ENCODE peak calls at places on chromosomes 7 and 10, in five cellular contexts. One of them, this sample, is unnamed.

GRCh38 chr10:1390200-1390599 is 334.0 kb downstream of the WDR37 start:
- DNase-seq in HepG2: no peak
- DNase-seq in GM12878: no peak
- DNase-seq in K562: no peak
- DNase-seq in H1: no peak
- DNase-seq in this sample: no peak

GRCh38 chr10:101441539-101442455 is 87.8 kb downstream of the BTRC start:
- DNase-seq in HepG2: peak; percentile 73
- DNase-seq in GM12878: no peak
- DNase-seq in K562: peak; percentile 51
- DNase-seq in H1: no peak
- DNase-seq in this sample: peak; percentile 80

GRCh38 chr7:71733108-71733870 is 601.3 kb downstream of the GALNT17 start:
- DNase-seq in HepG2: peak; percentile 52
- DNase-seq in GM12878: no peak
- DNase-seq in K562: peak; percentile 88
- DNase-seq in H1: peak; percentile 87
- DNase-seq in this sample: peak; percentile 3

GRCh38 chr10:48406204-48406603 is 99.7 kb downstream of the MAPK8 start:
- DNase-seq in HepG2: no peak
- DNase-seq in GM12878: no peak
- DNase-seq in K562: peak; percentile 63
- DNase-seq in H1: no peak
- DNase-seq in this sample: peak; percentile 24

GRCh38 chr10:22622242-22622806 is 92.1 kb downstream of the PIP4K2A start:
- DNase-seq in HepG2: no peak
- DNase-seq in GM12878: no peak
- DNase-seq in K562: no peak
- DNase-seq in H1: no peak
- DNase-seq in this sample: no peak

GRCh38 chr10:22340362-22341189 is 4.7 kb upstream of the SPAG6 start:
- DNase-seq in HepG2: peak; percentile 41
- DNase-seq in GM12878: peak; percentile 69
- DNase-seq in K562: peak; percentile 89
- DNase-seq in H1: no peak
- DNase-seq in this sample: peak; percentile 76

GRCh38 chr10:113179270-113179669 is 229.2 kb downstream of the TCF7L2 start:
- DNase-seq in HepG2: no peak
- DNase-seq in GM12878: no peak
- DNase-seq in K562: no peak
- DNase-seq in H1: no peak
- DNase-seq in this sample: no peak

GRCh38 chr10:404341-404740 is 269.1 kb downstream of the ZMYND11 start:
- DNase-seq in HepG2: no peak
- DNase-seq in GM12878: no peak
- DNase-seq in K562: no peak
- DNase-seq in H1: no peak
- DNase-seq in this sample: no peak

GRCh38 chr10:132375116-132375794 is 21.7 kb upstream of the PWWP2B start:
- DNase-seq in HepG2: no peak
- DNase-seq in GM12878: no peak
- DNase-seq in K562: peak; percentile 35
- DNase-seq in H1: no peak
- DNase-seq in this sample: no peak

GRCh38 chr10:97656777-97657176 is 16.3 kb downstream of the PI4K2A start:
- DNase-seq in HepG2: no peak
- DNase-seq in GM12878: no peak
- DNase-seq in K562: no peak
- DNase-seq in H1: no peak
- DNase-seq in this sample: no peak

GRCh38 chr7:66837007-66837406 is 84.0 kb upstream of the TMEM248 start:
- DNase-seq in HepG2: peak; percentile 61
- DNase-seq in GM12878: no peak
- DNase-seq in K562: peak; percentile 37
- DNase-seq in H1: peak; percentile 50
- DNase-seq in this sample: peak; percentile 26

GRCh38 chr10:129627442-129627841 is 160.4 kb downstream of the MGMT start:
- DNase-seq in HepG2: no peak
- DNase-seq in GM12878: no peak
- DNase-seq in K562: no peak
- DNase-seq in H1: no peak
- DNase-seq in this sample: no peak

GRCh38 chr10:60123172-60123571 is 216.8 kb upstream of the CCDC6 start:
- DNase-seq in HepG2: no peak
- DNase-seq in GM12878: no peak
- DNase-seq in K562: no peak
- DNase-seq in H1: no peak
- DNase-seq in this sample: peak; percentile 50

GRCh38 chr7:73844848-73845460 is 2.6 kb upstream of the METTL27 start:
- DNase-seq in HepG2: no peak
- DNase-seq in GM12878: no peak
- DNase-seq in K562: no peak
- DNase-seq in H1: no peak
- DNase-seq in this sample: no peak

GRCh38 chr10:1358860-1359598 is 302.8 kb downstream of the WDR37 start:
- DNase-seq in HepG2: no peak
- DNase-seq in GM12878: no peak
- DNase-seq in K562: no peak
- DNase-seq in H1: no peak
- DNase-seq in this sample: no peak

GRCh38 chr10:93893646-93894515 is at the start of gene SLC35G1:
- DNase-seq in HepG2: peak; percentile 25
- DNase-seq in GM12878: peak; percentile 26
- DNase-seq in K562: peak; percentile 92
- DNase-seq in H1: peak; percentile 49
- DNase-seq in this sample: peak; percentile 38

GRCh38 chr7:84247591-84247990 is 53.0 kb upstream of the SEMA3A start:
- DNase-seq in HepG2: no peak
- DNase-seq in GM12878: no peak
- DNase-seq in K562: no peak
- DNase-seq in H1: no peak
- DNase-seq in this sample: no peak

GRCh38 chr10:110815354-110816004 is 56.2 kb upstream of the PDCD4 start:
- DNase-seq in HepG2: no peak
- DNase-seq in GM12878: peak; percentile 73
- DNase-seq in K562: no peak
- DNase-seq in H1: no peak
- DNase-seq in this sample: no peak

GRCh38 chr10:133151528-133151927 is 8.5 kb upstream of the KNDC1 start:
- DNase-seq in HepG2: no peak
- DNase-seq in GM12878: no peak
- DNase-seq in K562: no peak
- DNase-seq in H1: peak; percentile 78
- DNase-seq in this sample: no peak

GRCh38 chr10:95247200-95247880 is 43.5 kb downstream of the PDLIM1 start:
- DNase-seq in HepG2: peak; percentile 28
- DNase-seq in GM12878: no peak
- DNase-seq in K562: no peak
- DNase-seq in H1: no peak
- DNase-seq in this sample: no peak

GRCh38 chr7:35418716-35419425 is 165.0 kb upstream of the TBX20 start:
- DNase-seq in HepG2: no peak
- DNase-seq in GM12878: no peak
- DNase-seq in K562: no peak
- DNase-seq in H1: no peak
- DNase-seq in this sample: no peak

GRCh38 chr10:11434323-11434722 is 177.1 kb downstream of the USP6NL start:
- DNase-seq in HepG2: peak; percentile 16
- DNase-seq in GM12878: no peak
- DNase-seq in K562: peak; percentile 60
- DNase-seq in H1: no peak
- DNase-seq in this sample: no peak

GRCh38 chr10:69573056-69573806 is at the start of gene NEUROG3:
- DNase-seq in HepG2: no peak
- DNase-seq in GM12878: peak; percentile 19
- DNase-seq in K562: peak; percentile 27
- DNase-seq in H1: no peak
- DNase-seq in this sample: no peak

GRCh38 chr7:135938086-135938485 is 39.1 kb downstream of the MTPN start:
- DNase-seq in HepG2: no peak
- DNase-seq in GM12878: no peak
- DNase-seq in K562: peak; percentile 38
- DNase-seq in H1: no peak
- DNase-seq in this sample: no peak

GRCh38 chr10:131785121-131785460 is 115.7 kb upstream of the PPP2R2D start:
- DNase-seq in HepG2: no peak
- DNase-seq in GM12878: no peak
- DNase-seq in K562: no peak
- DNase-seq in H1: no peak
- DNase-seq in this sample: no peak

DNA sequence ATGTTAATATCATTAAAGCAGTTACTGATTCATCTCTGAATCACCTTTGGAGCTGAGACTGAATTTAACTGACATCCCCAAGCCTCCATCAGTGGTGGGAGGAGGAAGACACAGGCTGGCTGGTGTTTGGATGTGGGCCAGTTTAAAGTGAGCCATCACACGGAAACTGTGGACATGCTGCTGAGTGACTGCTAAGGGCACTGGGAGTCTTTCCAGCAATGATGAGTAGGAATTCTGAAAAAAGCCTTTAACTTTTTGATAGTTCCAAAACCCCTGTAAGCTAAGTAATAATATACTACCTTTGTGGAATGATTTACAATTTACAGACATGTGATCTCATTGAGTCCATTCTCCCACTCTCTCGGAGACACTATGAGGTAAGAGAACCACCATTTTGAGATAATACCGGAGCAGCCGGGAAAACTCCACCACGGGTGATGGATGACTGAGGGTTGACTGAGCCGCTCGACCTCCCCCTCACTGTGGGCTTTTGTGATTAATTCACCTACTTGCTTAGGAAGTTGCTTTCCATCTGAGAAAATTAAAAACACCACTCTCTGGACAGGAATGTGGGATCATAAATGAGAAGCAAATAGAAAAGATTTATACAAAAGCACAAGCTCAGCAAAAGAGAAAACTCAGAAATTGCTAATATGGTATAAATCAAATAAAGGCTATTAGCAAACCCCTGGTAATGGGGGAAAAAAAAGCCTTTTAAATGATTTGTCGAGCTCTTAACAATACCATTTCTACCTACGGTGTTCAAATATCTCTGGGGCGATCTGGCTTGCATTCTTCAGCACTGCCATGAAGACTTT is 194.8 kb downstream of the FANK1 start:
- DNase-seq in HepG2: no peak
- DNase-seq in GM12878: no peak
- DNase-seq in K562: no peak
- DNase-seq in H1: no peak
- DNase-seq in this sample: no peak
- TF ChIP-seq ATF3 in HepG2: no peak
- TF ChIP-seq ATF3 in GM12878: no peak
- TF ChIP-seq ATF3 in K562: no peak
- TF ChIP-seq ATF3 in H1: no peak
- TF ChIP-seq ATF3 in this sample: no peak

GRCh38 chr7:141300816-141301215 is 227.0 kb downstream of the TMEM178B start:
- DNase-seq in HepG2: no peak
- DNase-seq in GM12878: no peak
- DNase-seq in K562: no peak
- DNase-seq in H1: no peak
- DNase-seq in this sample: no peak
- TF ChIP-seq RAD21 in HepG2: no peak
- TF ChIP-seq RAD21 in GM12878: no peak
- TF ChIP-seq RAD21 in K562: no peak
- TF ChIP-seq RAD21 in H1: no peak
- TF ChIP-seq RAD21 in this sample: no peak

GRCh38 chr10:89217057-89217990 is 10.2 kb upstream of the CH25H start:
- DNase-seq in HepG2: peak; percentile 43
- DNase-seq in GM12878: peak; percentile 12
- DNase-seq in K562: peak; percentile 10
- DNase-seq in H1: no peak
- DNase-seq in this sample: peak; percentile 38
- TF ChIP-seq JUND in HepG2: no peak
- TF ChIP-seq JUND in GM12878: no peak
- TF ChIP-seq JUND in K562: no peak
- TF ChIP-seq JUND in H1: no peak
- TF ChIP-seq JUND in this sample: no peak

DNA sequence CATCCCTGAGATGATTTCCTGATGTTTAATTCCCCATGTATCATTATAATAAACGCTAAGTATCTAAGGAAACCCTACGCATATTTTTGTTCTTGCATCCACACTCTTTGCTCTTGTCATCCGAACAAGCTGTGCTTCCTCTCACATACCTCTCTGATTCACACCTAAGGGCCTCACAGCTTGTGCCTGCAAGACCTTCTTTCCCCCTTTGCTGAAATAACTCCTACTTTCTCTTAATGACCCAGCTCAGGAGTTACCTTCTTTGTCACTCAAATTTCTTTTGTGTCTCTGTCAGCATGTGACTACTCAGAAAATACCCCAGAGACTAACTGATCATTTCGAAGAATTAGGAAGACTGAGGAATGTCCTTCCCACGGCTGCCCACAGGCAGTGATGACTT is 209.3 kb upstream of the IMMP2L start:
- DNase-seq in HepG2: no peak
- DNase-seq in GM12878: no peak
- DNase-seq in K562: no peak
- DNase-seq in H1: no peak
- DNase-seq in this sample: no peak
- TF ChIP-seq ATF3 in HepG2: no peak
- TF ChIP-seq ATF3 in GM12878: no peak
- TF ChIP-seq ATF3 in K562: no peak
- TF ChIP-seq ATF3 in H1: no peak
- TF ChIP-seq ATF3 in this sample: no peak

GRCh38 chr7:30472081-30472770 is 6.4 kb downstream of the NOD1 start:
- DNase-seq in HepG2: no peak
- DNase-seq in GM12878: no peak
- DNase-seq in K562: no peak
- DNase-seq in H1: no peak
- DNase-seq in this sample: no peak

GRCh38 chr7:30469303-30469702 is 9.3 kb downstream of the NOD1 start:
- DNase-seq in HepG2: peak; percentile 83
- DNase-seq in GM12878: no peak
- DNase-seq in K562: no peak
- DNase-seq in H1: peak; percentile 79
- DNase-seq in this sample: peak; percentile 8

GRCh38 chr7:30470163-30470770 is 8.3 kb downstream of the NOD1 start:
- DNase-seq in HepG2: no peak
- DNase-seq in GM12878: no peak
- DNase-seq in K562: peak; percentile 79
- DNase-seq in H1: no peak
- DNase-seq in this sample: no peak

GRCh38 chr7:30471205-30471604 is 7.4 kb downstream of the NOD1 start:
- DNase-seq in HepG2: no peak
- DNase-seq in GM12878: no peak
- DNase-seq in K562: no peak
- DNase-seq in H1: no peak
- DNase-seq in this sample: no peak

DNA sequence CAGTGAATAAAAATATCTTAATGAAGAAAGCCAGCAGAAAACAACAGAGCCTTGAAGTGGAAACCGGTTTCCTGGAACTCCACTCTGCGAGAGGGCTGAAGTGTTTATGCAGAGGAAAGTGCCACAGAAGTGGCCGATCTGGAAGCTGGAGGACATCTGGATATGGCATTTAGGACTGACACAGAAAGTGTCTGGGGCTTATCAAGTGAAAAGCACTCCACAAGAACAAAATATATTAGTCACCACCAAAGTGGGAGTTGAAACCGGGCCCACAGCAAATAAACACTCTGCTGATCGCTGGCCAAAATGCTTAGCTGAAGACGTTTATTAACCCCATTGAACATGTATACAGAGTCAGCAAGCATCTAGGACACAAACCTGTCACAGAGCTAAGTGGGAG is 7.8 kb downstream of the NOD1 start:
- DNase-seq in HepG2: no peak
- DNase-seq in GM12878: no peak
- DNase-seq in K562: peak; percentile 21
- DNase-seq in H1: no peak
- DNase-seq in this sample: no peak
- TF ChIP-seq RAD21 in HepG2: no peak
- TF ChIP-seq RAD21 in GM12878: no peak
- TF ChIP-seq RAD21 in K562: no peak
- TF ChIP-seq RAD21 in H1: no peak
- TF ChIP-seq RAD21 in this sample: no peak

This sample was measured in HCT116.